ENCODE peak calls at places on chromosomes 6 and 20, in seven cellular contexts. K is endothelial cell of umbilical vein, T is HCT116, M is BJ, G is foreskin fibroblast, A is HFF-Myc, V is breast epithelium. U is an unnamed sample.

GRCh38 chr6:130070306-130070705 is 51.9 kb downstream of the L3MBTL3 start:
- DNase-seq in K (no peak), T (no peak), M (no peak), G (no peak), A (no peak), V (no peak), U (no peak)

GRCh38 chr6:125597411-125598253 is 151.8 kb upstream of the HEY2 start:
- DNase-seq in K (no peak), T (no peak), M (no peak), G (no peak), A (no peak), V (no peak), U (no peak)

GRCh38 chr20:42974347-42974746 is 215.4 kb downstream of the PTPRT start:
- DNase-seq in K (no peak), T (no peak), M (no peak), G (no peak), A (no peak), V (no peak), U (no peak)

GRCh38 chr20:41035207-41035606 is 6.6 kb downstream of the TOP1 start:
- DNase-seq in K (no peak), T (no peak), M (no peak), G (no peak), A (no peak), V (no peak), U (no peak)

GRCh38 chr6:138538390-138539031 is 39.2 kb upstream of the NHSL1 start:
- DNase-seq in K (no peak), T (no peak), M (no peak), G (no peak), A (no peak), V (no peak), U (peak)

GRCh38 chr6:28137458-28138020 is 4.1 kb upstream of the ZKSCAN8 start:
- DNase-seq in K (no peak), T (no peak), M (no peak), G (no peak), A (no peak), V (no peak), U (no peak)

GRCh38 chr6:5085638-5086293 is 625 bp downstream of the PPP1R3G start:
- DNase-seq in K (peak), T (no peak), M (no peak), G (peak), A (no peak), V (no peak), U (no peak)

GRCh38 chr6:4374231-4374630 is 238.9 kb upstream of the ECI2 start:
- DNase-seq in K (no peak), T (no peak), M (no peak), G (no peak), A (no peak), V (no peak), U (no peak)

GRCh38 chr20:35307666-35308653 is 15.7 kb upstream of the FAM83C start:
- DNase-seq in K (peak), T (no peak), M (peak), G (peak), A (peak), V (peak), U (no peak)

GRCh38 chr6:139313229-139313628 is 21.4 kb upstream of the TXLNB start:
- DNase-seq in K (no peak), T (no peak), M (no peak), G (no peak), A (no peak), V (no peak), U (no peak)

GRCh38 chr6:2744206-2744771 is 6.4 kb downstream of the MYLK4 start:
- DNase-seq in K (no peak), T (no peak), M (no peak), G (no peak), A (no peak), V (no peak), U (no peak)

GRCh38 chr6:24492475-24492874 is 2.3 kb upstream of the ALDH5A1 start:
- DNase-seq in K (peak), T (no peak), M (no peak), G (no peak), A (no peak), V (no peak), U (no peak)

GRCh38 chr6:155967326-155967725 is 511.7 kb upstream of the NOX3 start:
- DNase-seq in K (no peak), T (no peak), M (no peak), G (no peak), A (no peak), V (no peak), U (no peak)

GRCh38 chr20:9617940-9618339 is 103.5 kb downstream of the LAMP5 start:
- DNase-seq in K (no peak), T (peak), M (no peak), G (peak), A (no peak), V (no peak), U (no peak)

GRCh38 chr20:20204326-20204725 is 152.0 kb downstream of the CFAP61 start:
- DNase-seq in K (no peak), T (no peak), M (no peak), G (no peak), A (no peak), V (no peak), U (no peak)

GRCh38 chr20:63230800-63231268 is 4.9 kb upstream of the BIRC7 start:
- DNase-seq in K (peak), T (no peak), M (no peak), G (peak), A (no peak), V (no peak), U (peak)

GRCh38 chr6:88538130-88538706 is 372.1 kb upstream of the CNR1 start:
- DNase-seq in K (no peak), T (no peak), M (no peak), G (no peak), A (no peak), V (no peak), U (no peak)

GRCh38 chr20:57243480-57244220 is 22.8 kb downstream of the BMP7 start:
- DNase-seq in K (no peak), T (no peak), M (no peak), G (no peak), A (no peak), V (peak), U (no peak)

GRCh38 chr20:2298116-2298515 is 2.3 kb downstream of the TGM3 start:
- DNase-seq in K (no peak), T (no peak), M (no peak), G (no peak), A (no peak), V (no peak), U (no peak)

GRCh38 chr20:44586289-44586911 is 4.0 kb downstream of the PKIG start:
- DNase-seq in K (peak), T (no peak), M (no peak), G (no peak), A (no peak), V (no peak), U (no peak)

GRCh38 chr6:53313784-53314382 is 34.9 kb downstream of the ELOVL5 start:
- DNase-seq in K (peak), T (no peak), M (no peak), G (no peak), A (no peak), V (no peak), U (no peak)

GRCh38 chr6:3894535-3895302 is 45.5 kb downstream of the FAM50B start:
- DNase-seq in K (no peak), T (no peak), M (no peak), G (no peak), A (no peak), V (no peak), U (no peak)

GRCh38 chr20:17533396-17533795 is 2.2 kb upstream of the BFSP1 start:
- DNase-seq in K (peak), T (peak), M (no peak), G (peak), A (no peak), V (no peak), U (no peak)

GRCh38 chr20:62707281-62707941 is 1.2 kb upstream of the NTSR1 start:
- DNase-seq in K (no peak), T (no peak), M (no peak), G (no peak), A (no peak), V (no peak), U (no peak)

GRCh38 chr6:44675449-44675848 is 287.9 kb downstream of the CDC5L start:
- DNase-seq in K (no peak), T (no peak), M (no peak), G (no peak), A (no peak), V (no peak), U (no peak)
- TF ChIP-seq CTCF in K (no peak), T (no peak), M (no peak), G (no peak), A (no peak), V (no peak), U (no peak)

DNA sequence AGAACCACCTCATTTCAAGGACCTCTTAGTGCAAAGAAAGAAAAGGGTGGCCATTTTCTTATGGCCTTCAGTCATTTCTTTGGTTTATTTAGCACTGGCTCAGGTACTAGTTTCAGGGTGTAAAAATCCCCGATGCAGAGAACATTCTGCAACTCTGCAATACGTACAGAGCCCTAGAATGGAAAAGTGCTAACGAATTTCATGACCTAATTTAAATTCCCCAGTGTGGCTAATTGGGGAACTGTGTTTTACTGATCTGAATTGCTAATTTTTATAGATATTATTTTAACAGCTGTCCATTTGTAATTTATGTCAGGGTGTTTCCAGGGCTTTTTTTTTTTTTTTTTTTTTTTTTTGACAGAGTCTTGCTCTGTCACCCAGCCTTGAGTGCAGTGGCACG is 160.7 kb downstream of the UST start:
- DNase-seq in K (no peak), T (no peak), M (no peak), G (no peak), A (no peak), V (no peak), U (no peak)
- TF ChIP-seq CTCF in K (no peak), T (no peak), M (no peak), G (no peak), A (no peak), V (no peak), U (no peak)

GRCh38 chr6:158706369-158706982 is 56.6 kb downstream of the SYTL3 start:
- DNase-seq in K (peak), T (peak), M (no peak), G (peak), A (no peak), V (no peak), U (no peak)
- TF ChIP-seq CTCF in K (peak), T (no peak), M (peak), G (peak), A (peak), V (no peak), U (peak)

GRCh38 chr6:100226811-100227210 is 232.8 kb upstream of the MCHR2 start:
- DNase-seq in K (peak), T (no peak), M (no peak), G (no peak), A (no peak), V (no peak), U (no peak)

GRCh38 chr6:100230976-100231316 is 233.8 kb downstream of the SIM1 start:
- DNase-seq in K (peak), T (no peak), M (no peak), G (peak), A (no peak), V (no peak), U (no peak)

GRCh38 chr6:100229512-100229911 is 235.2 kb downstream of the SIM1 start:
- DNase-seq in K (no peak), T (no peak), M (no peak), G (no peak), A (no peak), V (no peak), U (no peak)

GRCh38 chr6:100230115-100230975 is 234.4 kb downstream of the SIM1 start:
- DNase-seq in K (no peak), T (no peak), M (no peak), G (no peak), A (no peak), V (no peak), U (no peak)

DNA sequence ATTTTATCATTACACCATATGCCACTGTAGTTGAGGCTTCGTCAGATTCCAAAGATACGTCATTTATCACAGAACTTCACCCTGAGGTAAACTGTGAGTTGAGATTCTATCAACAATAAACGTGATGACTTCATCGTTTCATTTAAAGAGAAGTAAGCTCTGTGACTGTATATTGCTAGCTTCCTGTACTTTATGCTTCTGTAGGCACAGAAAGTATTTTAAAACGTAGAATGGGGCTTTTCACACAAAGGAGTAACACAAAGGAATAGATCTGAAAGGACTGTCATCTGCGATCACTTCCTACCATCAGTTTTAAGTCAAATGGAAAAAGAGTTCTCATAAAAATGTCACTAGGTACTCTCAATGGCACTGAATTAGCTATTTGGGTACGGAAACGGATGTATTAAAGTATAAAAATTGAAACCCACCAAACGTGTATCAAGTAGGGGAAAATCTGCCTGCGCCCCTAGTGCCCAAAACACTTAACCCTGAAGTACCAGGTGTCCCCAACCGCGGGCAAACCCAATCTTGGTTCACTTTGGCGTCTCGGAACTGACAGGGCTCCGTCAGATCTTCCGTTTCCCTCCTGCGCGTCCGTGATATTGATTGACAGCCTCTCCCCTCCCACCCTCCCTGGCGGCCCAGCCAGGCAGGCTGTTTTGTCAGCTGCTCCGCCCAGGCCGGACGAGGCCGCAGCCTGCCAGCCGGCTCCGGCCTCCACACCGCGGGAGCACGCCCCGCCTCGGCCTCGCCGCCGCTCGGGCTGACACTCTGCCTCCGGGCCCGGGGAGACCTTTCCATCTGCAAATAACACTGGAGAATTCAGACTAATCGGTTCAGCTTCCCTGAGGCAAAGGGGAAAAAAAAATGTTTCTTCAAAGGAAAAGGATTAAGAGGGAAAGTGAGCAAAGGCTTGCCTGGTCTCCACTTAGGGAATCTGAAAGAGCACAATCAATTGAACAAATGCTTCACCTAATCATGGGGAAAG is 234.7 kb upstream of the MCHR2 start:
- DNase-seq in K (peak), T (peak), M (no peak), G (peak), A (no peak), V (peak), U (peak)
- TF ChIP-seq CTCF in K (no peak), T (no peak), M (peak), G (no peak), A (no peak), V (no peak), U (peak)